ENCODE peak calls at places on chromosomes 3 and 15, in five cellular contexts. B is T follicular helper cell, Z is NCI-H345, U is AG09309, Q is T-helper 1 cell. K is an unnamed sample.

GRCh38 chr3:169980055-169980454 is 13.4 kb downstream of the SEC62 start:
- DNase-seq in B (no peak), Z (no peak), U (peak), Q (no peak), K (no peak)

GRCh38 chr3:125042725-125043406 is 12.9 kb downstream of the HEG1 start:
- DNase-seq in B (no peak), Z (no peak), U (no peak), Q (no peak), K (no peak)

GRCh38 chr3:71444028-71444860 is 139.3 kb downstream of the FOXP1 start:
- DNase-seq in B (peak), Z (no peak), U (no peak), Q (peak), K (no peak)

GRCh38 chr3:172213168-172213567 is 173.8 kb downstream of the FNDC3B start:
- DNase-seq in B (no peak), Z (no peak), U (no peak), Q (no peak), K (no peak)

GRCh38 chr3:12829886-12830784 is 11.2 kb downstream of the RPL32 start:
- DNase-seq in B (no peak), Z (no peak), U (no peak), Q (no peak), K (peak)

GRCh38 chr15:32641517-32642059 is at the start of gene SCG5:
- DNase-seq in B (no peak), Z (peak), U (no peak), Q (no peak), K (peak)

GRCh38 chr3:27323087-27323570 is 46.1 kb downstream of the NEK10 start:
- DNase-seq in B (no peak), Z (no peak), U (no peak), Q (no peak), K (no peak)

GRCh38 chr3:195260286-195260905 is 10.6 kb downstream of the XXYLT1 start:
- DNase-seq in B (no peak), Z (peak), U (no peak), Q (no peak), K (peak)

GRCh38 chr15:67917037-67917436 is 77.2 kb upstream of the RNU6-1 start:
- DNase-seq in B (no peak), Z (no peak), U (no peak), Q (no peak), K (no peak)

GRCh38 chr3:185649414-185649813 is 63.3 kb downstream of the SENP2 start:
- DNase-seq in B (no peak), Z (no peak), U (no peak), Q (no peak), K (no peak)

GRCh38 chr3:9916346-9916733 is 558 bp upstream of the IL17RC start:
- DNase-seq in B (no peak), Z (no peak), U (no peak), Q (no peak), K (peak)

GRCh38 chr15:63156086-63156707 is 1.1 kb downstream of the RPS27L start:
- DNase-seq in B (no peak), Z (no peak), U (no peak), Q (no peak), K (no peak)

GRCh38 chr3:126954141-126954845 is 28.6 kb upstream of the PLXNA1 start:
- DNase-seq in B (no peak), Z (no peak), U (no peak), Q (no peak), K (no peak)

GRCh38 chr15:75904241-75904631 is 558 bp downstream of the FBXO22 start:
- DNase-seq in B (no peak), Z (peak), U (no peak), Q (no peak), K (peak)